ENCODE peak calls at places on chromosomes 6 and 20, in ten cellular contexts. One of them, this sample, is unnamed.

GRCh38 chr6:115613488-115613887 is 447.2 kb downstream of the FRK start:
- DNase-seq in ovary: no peak
- DNase-seq in Peyer's patch: no peak
- DNase-seq in coronary artery: no peak
- DNase-seq in cardiac fibroblast: peak
- DNase-seq in astrocyte of the cerebellum: peak
- DNase-seq in endothelial cell of umbilical vein: no peak
- DNase-seq in endodermal cell: no peak
- DNase-seq in AG04450: peak
- DNase-seq in choroid plexus epithelial cell: peak
- DNase-seq in this sample: no peak

GRCh38 chr6:168361766-168362165 is 42.2 kb upstream of the DACT2 start:
- DNase-seq in ovary: no peak
- DNase-seq in Peyer's patch: no peak
- DNase-seq in coronary artery: no peak
- DNase-seq in cardiac fibroblast: no peak
- DNase-seq in astrocyte of the cerebellum: no peak
- DNase-seq in endothelial cell of umbilical vein: no peak
- DNase-seq in endodermal cell: no peak
- DNase-seq in AG04450: no peak
- DNase-seq in choroid plexus epithelial cell: no peak
- DNase-seq in this sample: no peak

GRCh38 chr6:6516643-6517042 is 71.9 kb upstream of the LY86 start:
- DNase-seq in ovary: no peak
- DNase-seq in Peyer's patch: no peak
- DNase-seq in coronary artery: no peak
- DNase-seq in cardiac fibroblast: no peak
- DNase-seq in astrocyte of the cerebellum: no peak
- DNase-seq in endothelial cell of umbilical vein: no peak
- DNase-seq in endodermal cell: no peak
- DNase-seq in AG04450: no peak
- DNase-seq in choroid plexus epithelial cell: no peak
- DNase-seq in this sample: no peak

GRCh38 chr20:1943267-1944002 is 48.2 kb downstream of the SIRPA start:
- DNase-seq in ovary: no peak
- DNase-seq in Peyer's patch: no peak
- DNase-seq in coronary artery: no peak
- DNase-seq in cardiac fibroblast: peak
- DNase-seq in astrocyte of the cerebellum: no peak
- DNase-seq in endothelial cell of umbilical vein: no peak
- DNase-seq in endodermal cell: no peak
- DNase-seq in AG04450: no peak
- DNase-seq in choroid plexus epithelial cell: no peak
- DNase-seq in this sample: no peak

GRCh38 chr6:9516207-9516606 is 898.7 kb downstream of the TFAP2A start:
- DNase-seq in ovary: no peak
- DNase-seq in Peyer's patch: no peak
- DNase-seq in coronary artery: no peak
- DNase-seq in cardiac fibroblast: peak
- DNase-seq in astrocyte of the cerebellum: no peak
- DNase-seq in endothelial cell of umbilical vein: no peak
- DNase-seq in endodermal cell: peak
- DNase-seq in AG04450: peak
- DNase-seq in choroid plexus epithelial cell: peak
- DNase-seq in this sample: no peak

GRCh38 chr6:36131517-36132220 is 1.4 kb downstream of the MAPK13 start:
- DNase-seq in ovary: peak
- DNase-seq in Peyer's patch: peak
- DNase-seq in coronary artery: no peak
- DNase-seq in cardiac fibroblast: peak
- DNase-seq in astrocyte of the cerebellum: no peak
- DNase-seq in endothelial cell of umbilical vein: peak
- DNase-seq in endodermal cell: no peak
- DNase-seq in AG04450: peak
- DNase-seq in choroid plexus epithelial cell: peak
- DNase-seq in this sample: peak

GRCh38 chr6:114080891-114081510 is 110.1 kb upstream of the HDAC2 start:
- DNase-seq in ovary: no peak
- DNase-seq in Peyer's patch: no peak
- DNase-seq in coronary artery: no peak
- DNase-seq in cardiac fibroblast: no peak
- DNase-seq in astrocyte of the cerebellum: no peak
- DNase-seq in endothelial cell of umbilical vein: no peak
- DNase-seq in endodermal cell: no peak
- DNase-seq in AG04450: no peak
- DNase-seq in choroid plexus epithelial cell: no peak
- DNase-seq in this sample: no peak

GRCh38 chr20:61355096-61355495 is 103.0 kb downstream of the CDH4 start:
- DNase-seq in ovary: no peak
- DNase-seq in Peyer's patch: no peak
- DNase-seq in coronary artery: no peak
- DNase-seq in cardiac fibroblast: no peak
- DNase-seq in astrocyte of the cerebellum: no peak
- DNase-seq in endothelial cell of umbilical vein: no peak
- DNase-seq in endodermal cell: no peak
- DNase-seq in AG04450: no peak
- DNase-seq in choroid plexus epithelial cell: no peak
- DNase-seq in this sample: no peak

GRCh38 chr6:147759088-147759487 is 250.6 kb downstream of the SAMD5 start:
- DNase-seq in ovary: no peak
- DNase-seq in Peyer's patch: no peak
- DNase-seq in coronary artery: no peak
- DNase-seq in cardiac fibroblast: peak
- DNase-seq in astrocyte of the cerebellum: no peak
- DNase-seq in endothelial cell of umbilical vein: no peak
- DNase-seq in endodermal cell: no peak
- DNase-seq in AG04450: no peak
- DNase-seq in choroid plexus epithelial cell: peak
- DNase-seq in this sample: no peak

GRCh38 chr20:21246143-21246542 is 57.0 kb upstream of the XRN2 start:
- DNase-seq in ovary: no peak
- DNase-seq in Peyer's patch: no peak
- DNase-seq in coronary artery: no peak
- DNase-seq in cardiac fibroblast: no peak
- DNase-seq in astrocyte of the cerebellum: no peak
- DNase-seq in endothelial cell of umbilical vein: no peak
- DNase-seq in endodermal cell: no peak
- DNase-seq in AG04450: no peak
- DNase-seq in choroid plexus epithelial cell: no peak
- DNase-seq in this sample: no peak

GRCh38 chr6:40788661-40789111 is 201.5 kb upstream of the LRFN2 start:
- DNase-seq in ovary: peak
- DNase-seq in Peyer's patch: no peak
- DNase-seq in coronary artery: no peak
- DNase-seq in cardiac fibroblast: peak
- DNase-seq in astrocyte of the cerebellum: no peak
- DNase-seq in endothelial cell of umbilical vein: peak
- DNase-seq in endodermal cell: no peak
- DNase-seq in AG04450: no peak
- DNase-seq in choroid plexus epithelial cell: no peak
- DNase-seq in this sample: no peak

GRCh38 chr6:301929-302705 is 9.8 kb downstream of the DUSP22 start:
- DNase-seq in ovary: no peak
- DNase-seq in Peyer's patch: no peak
- DNase-seq in coronary artery: no peak
- DNase-seq in cardiac fibroblast: no peak
- DNase-seq in astrocyte of the cerebellum: no peak
- DNase-seq in endothelial cell of umbilical vein: no peak
- DNase-seq in endodermal cell: no peak
- DNase-seq in AG04450: no peak
- DNase-seq in choroid plexus epithelial cell: no peak
- DNase-seq in this sample: no peak

GRCh38 chr20:3330046-3330741 is 77.3 kb downstream of the DNAAF9 start:
- DNase-seq in ovary: no peak
- DNase-seq in Peyer's patch: no peak
- DNase-seq in coronary artery: no peak
- DNase-seq in cardiac fibroblast: peak
- DNase-seq in astrocyte of the cerebellum: no peak
- DNase-seq in endothelial cell of umbilical vein: no peak
- DNase-seq in endodermal cell: no peak
- DNase-seq in AG04450: no peak
- DNase-seq in choroid plexus epithelial cell: peak
- DNase-seq in this sample: no peak

GRCh38 chr20:11965602-11966001 is 47.9 kb downstream of the BTBD3 start:
- DNase-seq in ovary: no peak
- DNase-seq in Peyer's patch: no peak
- DNase-seq in coronary artery: no peak
- DNase-seq in cardiac fibroblast: no peak
- DNase-seq in astrocyte of the cerebellum: no peak
- DNase-seq in endothelial cell of umbilical vein: no peak
- DNase-seq in endodermal cell: no peak
- DNase-seq in AG04450: no peak
- DNase-seq in choroid plexus epithelial cell: peak
- DNase-seq in this sample: no peak

DNA sequence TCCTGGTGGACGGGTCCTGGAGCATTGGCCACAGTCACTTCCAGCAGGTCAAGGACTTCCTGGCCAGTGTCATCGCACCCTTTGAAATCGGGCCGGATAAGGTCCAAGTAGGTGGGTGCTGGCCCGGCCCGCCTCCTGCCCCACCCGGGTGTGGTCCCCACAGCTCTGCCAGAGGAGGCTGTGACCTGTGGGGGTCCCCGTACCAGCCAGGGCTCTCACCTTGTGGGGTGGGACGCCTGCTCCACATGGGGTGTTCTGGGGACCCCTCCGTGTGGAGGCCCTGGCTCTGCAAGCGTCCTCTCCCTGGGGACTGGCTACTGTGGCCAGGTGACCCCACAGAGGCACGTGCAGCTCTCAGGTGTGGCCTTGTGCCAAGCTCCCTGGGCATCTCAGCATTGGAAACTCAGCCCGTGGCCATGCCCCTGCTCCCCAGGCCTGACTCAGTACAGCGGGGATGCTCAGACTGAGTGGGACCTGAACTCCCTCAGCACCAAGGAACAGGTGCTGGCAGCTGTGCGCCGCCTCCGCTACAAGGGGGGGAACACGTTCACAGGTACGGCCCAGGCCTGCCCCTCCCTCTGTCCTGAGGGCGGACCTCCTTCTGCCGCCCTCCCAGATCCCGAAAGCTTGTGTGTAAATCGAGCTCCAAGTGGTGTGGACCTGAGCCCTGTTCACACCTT is 14.7 kb downstream of the COL20A1 start:
- DNase-seq in ovary: no peak
- DNase-seq in Peyer's patch: no peak
- DNase-seq in coronary artery: no peak
- DNase-seq in cardiac fibroblast: no peak
- DNase-seq in astrocyte of the cerebellum: no peak
- DNase-seq in endothelial cell of umbilical vein: no peak
- DNase-seq in endodermal cell: no peak
- DNase-seq in AG04450: no peak
- DNase-seq in choroid plexus epithelial cell: no peak
- DNase-seq in this sample: no peak
- TF ChIP-seq CTCF in ovary: no peak
- TF ChIP-seq CTCF in Peyer's patch: no peak
- TF ChIP-seq CTCF in coronary artery: no peak
- TF ChIP-seq CTCF in cardiac fibroblast: no peak
- TF ChIP-seq CTCF in astrocyte of the cerebellum: no peak
- TF ChIP-seq CTCF in endothelial cell of umbilical vein: no peak
- TF ChIP-seq CTCF in endodermal cell: no peak
- TF ChIP-seq CTCF in AG04450: no peak
- TF ChIP-seq CTCF in choroid plexus epithelial cell: no peak
- TF ChIP-seq CTCF in this sample: no peak

GRCh38 chr6:106512958-106513480 is 116.3 kb downstream of the RTN4IP1 start:
- DNase-seq in ovary: no peak
- DNase-seq in Peyer's patch: no peak
- DNase-seq in coronary artery: no peak
- DNase-seq in cardiac fibroblast: no peak
- DNase-seq in astrocyte of the cerebellum: no peak
- DNase-seq in endothelial cell of umbilical vein: peak
- DNase-seq in endodermal cell: no peak
- DNase-seq in AG04450: no peak
- DNase-seq in choroid plexus epithelial cell: no peak
- DNase-seq in this sample: no peak
- H3K4me3 ChIP-seq in ovary: peak
- H3K4me3 ChIP-seq in Peyer's patch: peak
- H3K4me3 ChIP-seq in coronary artery: peak
- H3K4me3 ChIP-seq in cardiac fibroblast: peak
- H3K4me3 ChIP-seq in astrocyte of the cerebellum: peak
- H3K4me3 ChIP-seq in endothelial cell of umbilical vein: peak
- H3K4me3 ChIP-seq in endodermal cell: no peak
- H3K4me3 ChIP-seq in AG04450: peak
- H3K4me3 ChIP-seq in choroid plexus epithelial cell: peak
- H3K4me3 ChIP-seq in this sample: peak

DNA sequence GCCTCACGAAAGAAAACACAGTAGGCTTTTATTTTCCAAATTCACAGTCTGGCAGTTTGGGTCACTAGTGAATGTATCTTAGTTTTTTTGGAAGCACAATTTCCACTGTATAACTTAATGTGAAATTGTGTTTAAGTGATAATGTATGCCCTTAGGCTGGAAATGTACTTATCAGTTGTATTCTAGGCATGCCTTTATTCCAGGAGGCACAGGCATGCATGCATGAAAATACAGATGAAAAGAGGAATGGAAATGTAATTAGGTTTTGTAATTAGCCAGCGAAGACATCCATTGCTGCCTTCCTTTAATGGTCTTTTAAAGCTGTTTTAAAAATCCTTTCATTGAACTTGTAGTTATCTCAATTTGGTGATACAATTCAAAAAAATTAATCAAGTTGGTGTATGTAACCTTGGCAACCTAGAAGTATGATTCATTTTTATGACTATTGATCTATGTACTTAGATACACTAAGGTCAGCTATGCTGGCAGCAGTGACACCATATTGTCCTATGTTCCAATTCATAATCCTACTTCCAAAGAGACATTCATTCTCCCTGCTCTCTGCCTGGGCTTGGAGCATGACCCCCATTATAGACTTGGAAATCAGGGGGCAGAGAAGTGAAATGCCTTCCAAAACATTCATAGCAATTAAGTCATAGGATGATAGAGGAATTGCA is 73.1 kb downstream of the SNAP25 start:
- DNase-seq in ovary: no peak
- DNase-seq in Peyer's patch: no peak
- DNase-seq in coronary artery: no peak
- DNase-seq in cardiac fibroblast: no peak
- DNase-seq in astrocyte of the cerebellum: no peak
- DNase-seq in endothelial cell of umbilical vein: no peak
- DNase-seq in endodermal cell: no peak
- DNase-seq in AG04450: no peak
- DNase-seq in choroid plexus epithelial cell: no peak
- DNase-seq in this sample: no peak
- TF ChIP-seq CTCF in ovary: no peak
- TF ChIP-seq CTCF in Peyer's patch: no peak
- TF ChIP-seq CTCF in coronary artery: no peak
- TF ChIP-seq CTCF in cardiac fibroblast: no peak
- TF ChIP-seq CTCF in astrocyte of the cerebellum: no peak
- TF ChIP-seq CTCF in endothelial cell of umbilical vein: no peak
- TF ChIP-seq CTCF in endodermal cell: no peak
- TF ChIP-seq CTCF in AG04450: no peak
- TF ChIP-seq CTCF in choroid plexus epithelial cell: no peak
- TF ChIP-seq CTCF in this sample: no peak

DNA sequence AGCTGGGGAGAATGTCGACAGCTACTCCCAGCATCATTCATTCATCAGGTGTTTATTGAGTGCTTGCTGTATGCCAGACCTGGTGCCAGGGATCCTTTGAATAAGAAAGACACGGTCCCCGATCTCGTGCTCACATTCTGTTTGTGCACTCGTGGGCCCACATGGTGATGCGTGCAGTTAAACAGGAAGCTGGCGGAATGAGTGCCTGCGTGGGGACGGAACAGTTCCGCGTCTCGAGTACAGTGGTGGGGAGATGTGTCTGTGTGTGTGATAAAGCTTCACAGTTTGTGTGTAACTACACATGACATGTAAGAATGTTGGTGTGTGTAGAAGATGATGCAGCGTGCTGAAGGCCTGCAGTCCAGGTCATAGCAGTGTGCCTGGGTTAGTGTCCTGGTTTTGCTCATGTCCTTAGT is 6.5 kb downstream of the RBM38 start:
- DNase-seq in ovary: peak
- DNase-seq in Peyer's patch: no peak
- DNase-seq in coronary artery: no peak
- DNase-seq in cardiac fibroblast: no peak
- DNase-seq in astrocyte of the cerebellum: no peak
- DNase-seq in endothelial cell of umbilical vein: no peak
- DNase-seq in endodermal cell: no peak
- DNase-seq in AG04450: no peak
- DNase-seq in choroid plexus epithelial cell: no peak
- DNase-seq in this sample: peak
- H3K4me3 ChIP-seq in ovary: no peak
- H3K4me3 ChIP-seq in Peyer's patch: no peak
- H3K4me3 ChIP-seq in coronary artery: no peak
- H3K4me3 ChIP-seq in cardiac fibroblast: no peak
- H3K4me3 ChIP-seq in astrocyte of the cerebellum: no peak
- H3K4me3 ChIP-seq in endothelial cell of umbilical vein: no peak
- H3K4me3 ChIP-seq in endodermal cell: no peak
- H3K4me3 ChIP-seq in AG04450: no peak
- H3K4me3 ChIP-seq in choroid plexus epithelial cell: no peak
- H3K4me3 ChIP-seq in this sample: no peak